ENCODE peak calls at places on chromosomes 2 and 18, in six cellular contexts. L is astrocyte of the spinal cord, G is heart right ventricle, J is fibroblast of lung, B is AG04449, K is fibroblast of the aortic adventitia. I is an unnamed sample.

GRCh38 chr2:28325567-28326468 is 66.8 kb upstream of the FOSL2 start:
- DNase-seq in G (no peak), B (no peak), K (no peak), J (peak; percentile 62), L (peak; percentile 71), I (no peak)

GRCh38 chr2:10911291-10912075 is at the start of gene KCNF1:
- DNase-seq in G (no peak), K (peak; percentile 50), L (peak; percentile 55), B (no peak), J (peak; percentile 63), I (no peak)

GRCh38 chr18:55996726-55997125 is 408.7 kb upstream of the TCF4 start:
- DNase-seq in J (no peak), G (no peak), K (no peak), B (no peak), L (no peak), I (no peak)

GRCh38 chr2:168948621-168949212 is 47.6 kb downstream of the G6PC2 start:
- DNase-seq in L (no peak), K (peak; percentile 11), J (no peak), B (no peak), G (no peak), I (no peak)

GRCh38 chr2:170996316-170996715 is 67.3 kb downstream of the GORASP2 start:
- DNase-seq in J (peak; percentile 6), L (no peak), B (no peak), K (peak; percentile 35), G (no peak), I (no peak)

GRCh38 chr18:44758821-44759624 is 78.3 kb downstream of the SETBP1 start:
- DNase-seq in G (no peak), L (no peak), B (no peak), J (no peak), K (no peak), I (no peak)

GRCh38 chr2:32357545-32358482 is 991 bp downstream of the BIRC6 start:
- DNase-seq in J (peak; percentile 43), B (no peak), G (peak; percentile 40), L (peak; percentile 41), K (peak; percentile 35), I (no peak)

GRCh38 chr2:202032841-202033316 is 776 bp upstream of the FZD7 start:
- DNase-seq in B (no peak), K (peak; percentile 14), L (peak; percentile 67), J (peak; percentile 60), G (peak; percentile 57), I (no peak)

GRCh38 chr2:28810384-28811285 is at the start of gene SPDYA:
- DNase-seq in K (peak; percentile 47), B (no peak), L (peak; percentile 70), J (peak; percentile 67), G (peak; percentile 76), I (no peak)

GRCh38 chr2:212249451-212249850 is 289.2 kb downstream of the ERBB4 start:
- DNase-seq in L (peak; percentile 38), B (no peak), J (peak; percentile 25), K (peak; percentile 65), G (no peak), I (peak; percentile 21)
- TF ChIP-seq CTCF in L (peak; percentile 47), B (no peak), J (peak; percentile 32), K (peak; percentile 54), G (peak; percentile 20), I (peak; percentile 55)

DNA sequence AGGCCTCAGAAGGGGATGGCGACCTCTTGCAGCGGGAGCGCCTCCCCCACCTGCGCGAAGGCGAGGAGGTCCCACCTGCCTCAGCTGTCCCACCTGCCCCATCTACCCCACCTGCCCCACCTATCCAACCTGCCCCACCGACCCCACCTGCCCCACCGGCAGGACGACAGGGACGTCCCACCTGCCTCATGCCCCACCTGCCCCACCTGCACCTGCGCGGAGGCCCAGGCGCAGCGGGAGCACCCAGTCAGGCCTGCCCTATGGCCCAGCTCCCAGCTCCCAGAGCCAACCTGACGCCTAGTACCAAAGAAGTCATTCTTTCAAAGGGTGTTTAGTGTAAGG is 489.1 kb upstream of the SMIM21 start:
- DNase-seq in K (no peak), B (no peak), J (no peak), L (no peak), G (no peak), I (no peak)
- H3K4me3 ChIP-seq in K (no peak overlapping the region), B (no peak overlapping the region), J (no peak overlapping the region), L (peak overlapping the region; percentile 34), G (peak overlapping the region; percentile 50), I (no peak overlapping the region)

DNA sequence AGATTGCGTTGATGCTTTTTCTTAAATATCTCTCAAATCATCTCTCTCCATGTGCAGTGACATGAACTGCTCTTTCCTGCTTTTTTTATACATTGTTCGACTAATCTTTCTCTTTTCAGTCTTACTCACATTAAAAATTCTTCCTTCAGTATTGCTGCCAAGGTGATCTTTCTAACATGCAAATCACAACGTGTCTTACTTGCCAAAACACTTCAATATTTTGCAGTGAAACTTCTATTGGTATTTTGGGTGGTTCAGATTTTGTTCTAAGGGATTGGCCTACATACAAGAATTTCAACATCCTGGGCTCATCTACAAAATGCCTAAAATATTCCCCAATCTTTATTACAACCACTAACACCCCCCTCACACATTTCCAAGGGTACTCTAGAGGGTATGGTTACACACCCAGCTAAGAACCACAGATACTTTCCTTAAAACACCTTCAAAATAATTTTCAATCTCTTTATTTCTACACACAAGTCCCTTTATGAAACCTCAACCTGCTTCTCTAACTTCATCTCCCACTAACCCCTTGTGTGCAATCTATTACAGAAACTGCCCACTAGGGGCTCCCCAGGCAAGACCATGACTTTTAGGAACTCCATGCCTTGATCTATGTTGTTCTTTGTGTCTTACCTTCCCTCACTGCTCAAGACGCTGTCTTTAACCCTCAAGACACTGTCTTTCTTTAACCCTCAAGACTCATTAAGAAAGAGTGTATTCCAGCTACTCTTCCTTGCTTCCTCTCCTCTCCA is 50.9 kb downstream of the COL3A1 start:
- DNase-seq in J (peak; percentile 35), L (no peak), G (no peak), B (no peak), K (peak; percentile 87), I (no peak)
- TF ChIP-seq CTCF in J (peak; percentile 45), L (peak; percentile 56), G (peak; percentile 7), B (no peak), K (peak; percentile 63), I (peak; percentile 51)

GRCh38 chr2:218992703-218993344 is 398 bp downstream of the CRYBA2 start:
- DNase-seq in B (no peak), G (no peak), K (no peak), J (no peak), L (no peak), I (no peak)

GRCh38 chr2:218991674-218992168 is 1.5 kb downstream of the CRYBA2 start:
- DNase-seq in J (peak; percentile 32), L (no peak), B (no peak), G (no peak), K (peak; percentile 37), I (no peak)

GRCh38 chr2:218995561-218995960 is 2.3 kb upstream of the CRYBA2 start:
- DNase-seq in K (no peak), L (no peak), B (no peak), G (no peak), J (no peak), I (no peak)

GRCh38 chr2:218992196-218992595 is 1.0 kb downstream of the CRYBA2 start:
- DNase-seq in J (no peak), B (no peak), K (no peak), L (no peak), G (no peak), I (no peak)

DNA sequence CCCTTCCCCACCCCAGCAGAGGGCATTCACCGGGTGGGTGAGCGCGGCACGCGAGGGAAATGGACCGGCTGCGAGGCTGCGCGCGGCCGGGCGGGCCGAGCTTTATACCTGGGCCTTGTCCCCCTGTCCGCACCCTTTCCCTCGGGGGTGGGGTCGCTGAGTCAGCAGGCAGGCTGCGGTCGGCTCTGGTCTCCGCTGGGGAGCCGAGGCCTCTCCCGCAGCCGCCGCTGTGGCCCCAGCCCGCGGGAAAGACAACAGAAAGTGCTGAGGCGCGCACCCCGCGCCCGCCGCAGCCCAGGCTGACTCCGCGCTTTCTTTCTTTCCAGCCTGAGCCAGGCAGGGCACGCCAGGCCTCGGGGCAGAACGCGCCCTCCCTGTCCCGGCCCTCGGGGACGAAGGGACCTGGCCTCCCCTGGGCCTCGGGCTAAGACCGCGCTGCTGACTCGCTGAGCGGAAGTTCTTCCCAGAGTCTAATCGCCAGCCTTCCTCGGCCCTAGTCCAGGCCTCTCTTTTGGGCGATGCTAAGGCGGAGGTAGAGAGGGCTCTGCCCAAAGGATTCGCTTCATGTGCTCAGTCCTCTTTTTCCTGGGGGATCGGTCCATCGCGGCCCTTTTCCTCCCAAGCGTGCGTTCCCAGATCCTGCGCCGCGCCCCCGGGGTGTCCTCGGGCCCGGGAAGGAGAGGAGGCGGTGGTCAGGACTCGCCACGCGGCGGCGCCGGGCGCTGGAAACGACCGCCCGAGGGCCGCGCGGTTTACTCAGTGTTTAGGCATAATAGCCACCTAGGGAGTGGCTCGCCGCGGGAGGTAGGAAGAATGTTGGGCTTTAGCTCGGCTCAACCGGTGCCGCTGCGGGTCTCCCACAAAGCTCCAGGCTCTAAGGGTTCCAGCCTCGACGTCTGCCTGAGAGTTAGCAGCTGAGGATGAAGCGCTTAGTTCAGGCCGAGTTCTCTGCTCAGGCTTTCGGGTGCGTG is at the start of gene CRYBA2:
- DNase-seq in J (peak; percentile 20), G (no peak), B (no peak), L (no peak), K (no peak), I (no peak)
- H3K4me3 ChIP-seq in J (peak within 1 kb of the TSS; percentile 19), G (peak within 1 kb of the TSS; percentile 47), B (peak within 1 kb of the TSS; percentile 43), L (no peak within 1 kb of the TSS), K (peak within 1 kb of the TSS; percentile 44), I (peak within 1 kb of the TSS; percentile 32)

GRCh38 chr18:14075196-14075595 is 57.0 kb downstream of the ZNF519 start:
- DNase-seq in G (no peak), B (no peak), K (no peak), L (no peak), J (no peak), I (no peak)
- TF ChIP-seq CTCF in G (no peak), B (no peak), K (no peak), L (no peak), J (no peak), I (no peak)

DNA sequence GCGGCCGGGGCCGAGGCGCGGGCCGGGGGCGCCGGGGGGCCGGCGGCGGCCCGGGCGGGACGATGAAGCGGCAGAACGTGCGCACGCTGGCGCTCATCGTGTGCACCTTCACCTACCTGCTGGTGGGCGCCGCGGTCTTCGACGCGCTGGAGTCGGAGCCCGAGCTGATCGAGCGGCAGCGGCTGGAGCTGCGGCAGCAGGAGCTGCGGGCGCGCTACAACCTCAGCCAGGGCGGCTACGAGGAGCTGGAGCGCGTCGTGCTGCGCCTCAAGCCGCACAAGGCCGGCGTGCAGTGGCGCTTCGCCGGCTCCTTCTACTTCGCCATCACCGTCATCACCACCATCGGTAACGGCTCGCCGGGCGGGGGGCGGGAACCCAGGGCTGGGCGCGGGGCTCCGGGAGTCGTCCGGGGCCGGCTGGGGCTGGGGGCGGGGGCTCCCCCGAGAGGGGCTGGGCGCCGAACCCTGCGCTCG is 328 bp downstream of the KCNK3 start:
- DNase-seq in B (no peak), G (no peak), J (peak; percentile 70), K (peak; percentile 32), L (peak; percentile 15), I (no peak)
- H3K4me3 ChIP-seq in B (peak overlapping the region; percentile 34), G (peak overlapping the region; percentile 34), J (no peak overlapping the region), K (peak overlapping the region; percentile 41), L (no peak overlapping the region), I (peak overlapping the region; percentile 21)

I was measured in AG09309.